ENCODE peak calls at places on chromosomes 11 and 22, in ten cellular contexts. C, T, Y, R, S, P, J, F, X and L are unnamed samples.

GRCh38 chr11:1852885-1853284 is at the start of gene LSP1:
- DNase-seq in C (no peak), T (no peak), Y (peak; percentile 88), R (no peak), S (no peak), P (peak; percentile 82), J (no peak), F (no peak), X (no peak), L (no peak)

GRCh38 chr11:113991170-113991569 is 16.3 kb downstream of the HTR3A start:
- DNase-seq in C (no peak), T (no peak), Y (no peak), R (no peak), S (no peak), P (no peak), J (no peak), F (peak; percentile 73), X (no peak), L (no peak)

GRCh38 chr11:35618497-35619029 is 303 bp downstream of the FJX1 start:
- DNase-seq in C (peak; percentile 19), T (no peak), Y (no peak), R (peak; percentile 20), S (no peak), P (no peak), J (no peak), F (peak; percentile 43), X (no peak), L (no peak)

GRCh38 chr11:69854719-69855118 is 35.5 kb upstream of the FGF3 start:
- DNase-seq in C (no peak), T (no peak), Y (no peak), R (no peak), S (no peak), P (no peak), J (peak; percentile 48), F (no peak), X (no peak), L (no peak)

GRCh38 chr11:113547739-113548138 is 72.5 kb upstream of the DRD2 start:
- DNase-seq in C (no peak), T (no peak), Y (no peak), R (no peak), S (no peak), P (no peak), J (no peak), F (no peak), X (no peak), L (no peak)

GRCh38 chr22:38454011-38454360 is 1.0 kb downstream of the KCNJ4 start:
- DNase-seq in C (no peak), T (no peak), Y (no peak), R (no peak), S (no peak), P (peak; percentile 57), J (no peak), F (no peak), X (no peak), L (no peak)

GRCh38 chr22:44309137-44309536 is 3.6 kb downstream of the SHISAL1 start:
- DNase-seq in C (no peak), T (peak; percentile 66), Y (peak; percentile 29), R (peak; percentile 36), S (no peak), P (no peak), J (peak; percentile 88), F (no peak), X (peak; percentile 70), L (no peak)

GRCh38 chr11:61533401-61533800 is 24.9 kb downstream of the LRRC10B start:
- DNase-seq in C (no peak), T (no peak), Y (no peak), R (peak; percentile 71), S (no peak), P (no peak), J (no peak), F (no peak), X (no peak), L (no peak)

GRCh38 chr11:80779907-80780615 is 1339.2 kb upstream of the TENM4 start:
- DNase-seq in C (no peak), T (no peak), Y (no peak), R (no peak), S (no peak), P (no peak), J (peak; percentile 20), F (no peak), X (no peak), L (no peak)

GRCh38 chr11:8168485-8169257 is at the start of gene RIC3:
- DNase-seq in C (peak; percentile 64), T (peak; percentile 45), Y (peak; percentile 42), R (no peak), S (no peak), P (peak; percentile 82), J (no peak), F (peak; percentile 18), X (no peak), L (peak; percentile 79)

GRCh38 chr11:57647960-57648776 is 1.5 kb downstream of the YPEL4 start:
- DNase-seq in C (peak; percentile 68), T (no peak), Y (no peak), R (no peak), S (no peak), P (peak; percentile 69), J (no peak), F (no peak), X (no peak), L (no peak)

GRCh38 chr11:118715245-118715807 is 35.9 kb upstream of the TREH start:
- DNase-seq in C (no peak), T (no peak), Y (no peak), R (no peak), S (no peak), P (no peak), J (no peak), F (no peak), X (no peak), L (no peak)
- H3K27ac ChIP-seq in C (no peak overlapping the region), T (no peak overlapping the region), Y (no peak overlapping the region), R (no peak overlapping the region), S (no peak overlapping the region), P (no peak overlapping the region), J (no peak overlapping the region), F (peak overlapping the region; percentile 18), X (peak overlapping the region; percentile 30), L (no peak overlapping the region)

GRCh38 chr11:96197221-96197620 is 145.8 kb downstream of the MAML2 start:
- DNase-seq in C (no peak), T (no peak), Y (no peak), R (no peak), S (no peak), P (no peak), J (no peak), F (no peak), X (no peak), L (no peak)

GRCh38 chr11:96197801-96198465 is 145.1 kb downstream of the MAML2 start:
- DNase-seq in C (no peak), T (no peak), Y (no peak), R (no peak), S (no peak), P (no peak), J (no peak), F (no peak), X (no peak), L (no peak)

GRCh38 chr11:96196074-96196787 is 146.8 kb downstream of the MAML2 start:
- DNase-seq in C (no peak), T (no peak), Y (no peak), R (no peak), S (no peak), P (no peak), J (no peak), F (no peak), X (no peak), L (no peak)

GRCh38 chr11:96191752-96192151 is 151.2 kb downstream of the MAML2 start:
- DNase-seq in C (no peak), T (no peak), Y (no peak), R (no peak), S (no peak), P (no peak), J (no peak), F (no peak), X (no peak), L (no peak)

GRCh38 chr11:96194571-96194970 is 148.4 kb downstream of the MAML2 start:
- DNase-seq in C (no peak), T (no peak), Y (no peak), R (no peak), S (no peak), P (no peak), J (no peak), F (no peak), X (no peak), L (no peak)
- H3K27ac ChIP-seq in C (peak overlapping the region; percentile 22), T (no peak overlapping the region), Y (no peak overlapping the region), R (no peak overlapping the region), S (no peak overlapping the region), P (no peak overlapping the region), J (no peak overlapping the region), F (peak overlapping the region; percentile 75), X (no peak overlapping the region), L (peak overlapping the region; percentile 48)

DNA sequence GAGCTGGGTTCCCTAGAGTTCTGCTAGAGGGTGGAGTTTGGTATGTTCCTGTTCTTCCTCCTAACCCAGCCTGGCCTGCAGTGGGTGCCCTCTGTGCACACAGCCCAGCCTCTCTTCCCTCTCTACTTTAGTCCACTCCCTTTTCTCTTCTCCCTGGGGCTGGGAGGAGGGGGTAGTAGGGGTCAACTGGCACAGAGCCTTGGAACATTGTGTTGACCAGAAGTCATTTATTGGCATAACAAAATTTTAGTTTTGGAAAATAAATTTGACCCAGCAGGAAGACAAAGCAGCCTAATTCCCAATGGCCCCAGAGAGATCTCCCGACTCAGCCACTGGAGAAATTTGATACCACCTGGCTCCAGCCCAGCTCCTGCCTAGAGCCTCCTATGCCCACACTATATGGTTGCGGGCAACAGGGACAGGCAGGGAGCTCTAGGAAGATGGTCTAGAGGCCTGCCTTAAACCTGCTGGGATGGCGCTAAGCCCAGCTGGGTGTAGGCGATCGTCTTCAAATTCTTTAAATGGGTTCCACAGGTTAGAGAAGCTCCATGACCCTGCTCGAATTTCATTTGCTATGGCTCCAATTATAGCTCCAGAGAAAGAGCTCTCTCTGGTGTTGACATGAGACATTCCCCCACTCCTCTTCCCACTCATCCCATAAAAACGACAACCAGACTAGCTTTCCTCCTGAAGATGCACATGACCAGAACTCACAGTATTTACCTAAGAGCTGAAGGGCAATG is 9.9 kb downstream of the PCSK7 start:
- DNase-seq in C (no peak), T (peak; percentile 74), Y (no peak), R (peak; percentile 66), S (peak; percentile 79), P (peak; percentile 92), J (no peak), F (no peak), X (peak; percentile 94), L (no peak)
- H3K27ac ChIP-seq in C (peak overlapping the region; percentile 85), T (peak overlapping the region; percentile 86), Y (no peak overlapping the region), R (peak overlapping the region; percentile 67), S (peak overlapping the region; percentile 75), P (peak overlapping the region; percentile 76), J (no peak overlapping the region), F (no peak overlapping the region), X (peak overlapping the region; percentile 91), L (peak overlapping the region; percentile 85)

DNA sequence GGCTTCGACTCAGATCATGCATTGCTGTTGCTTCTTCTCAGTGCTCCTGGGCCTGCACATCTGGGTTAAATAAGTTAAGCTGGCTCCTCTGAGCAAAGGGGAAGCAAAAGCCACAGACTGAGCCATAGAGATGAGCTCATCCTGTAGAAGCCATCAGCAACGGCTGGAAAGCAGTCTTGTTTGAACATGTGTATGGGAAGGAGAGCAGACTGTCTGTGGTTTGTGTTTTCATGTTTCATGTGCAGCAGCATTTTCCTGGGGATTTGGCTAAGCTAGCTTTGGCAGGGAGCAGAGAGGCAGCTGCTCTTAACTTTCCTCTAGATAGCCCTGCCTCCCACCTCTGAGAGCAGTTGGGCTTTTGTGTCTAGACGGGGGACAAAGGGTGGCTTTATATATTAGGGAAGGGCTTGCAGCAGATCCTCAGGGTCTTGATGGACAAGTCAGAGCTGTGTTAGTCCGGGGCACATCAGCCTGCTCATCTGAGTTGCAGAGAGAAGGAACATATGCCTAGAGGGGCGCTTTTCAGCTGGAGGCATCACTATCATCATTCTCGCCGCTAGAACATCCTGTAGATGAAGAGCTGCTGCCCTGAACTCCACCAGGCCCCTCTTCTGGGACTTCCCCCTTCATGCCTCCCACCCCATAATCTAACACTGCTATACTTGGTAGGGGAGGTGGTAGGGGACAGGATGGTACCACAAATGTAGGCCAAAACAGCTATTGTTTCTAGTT is 14.9 kb downstream of the DCPS start:
- DNase-seq in C (no peak), T (no peak), Y (peak; percentile 48), R (no peak), S (no peak), P (no peak), J (peak; percentile 84), F (no peak), X (no peak), L (no peak)
- H3K27ac ChIP-seq in C (no peak overlapping the region), T (peak overlapping the region; percentile 77), Y (peak overlapping the region; percentile 8), R (peak overlapping the region; percentile 60), S (peak overlapping the region; percentile 64), P (peak overlapping the region; percentile 2), J (peak overlapping the region; percentile 85), F (no peak overlapping the region), X (peak overlapping the region; percentile 80), L (peak overlapping the region; percentile 20)